ENCODE peak calls at places on chromosome 10, in four cellular contexts. L is sigmoid colon, J is IMR-90, K is heart right ventricle. Z is an unnamed sample.
A peak's percentile ranks its signal among the peaks of the same experiment; 100 is the strongest.

GRCh38 chr10:85643839-85644525 is 722.6 kb downstream of the GRID1 start:
- DNase-seq in L (no peak), J (no peak), K (no peak), Z (no peak)

GRCh38 chr10:96663794-96664193 is 56.5 kb downstream of the PIK3AP1 start:
- DNase-seq in L (no peak), J (no peak), K (no peak), Z (no peak)

GRCh38 chr10:104935656-104936055 is 294.6 kb downstream of the SORCS3 start:
- DNase-seq in L (no peak), J (no peak), K (no peak), Z (no peak)

GRCh38 chr10:88070080-88070880 is 206.9 kb downstream of the PTEN start:
- DNase-seq in L (no peak), J (peak; percentile 67), K (no peak), Z (no peak)

GRCh38 chr10:110305767-110306451 is 1.2 kb upstream of the SMNDC1 start:
- DNase-seq in L (no peak), J (peak; percentile 95), K (peak; percentile 50), Z (no peak)

GRCh38 chr10:89100680-89101079 is 106.4 kb downstream of the CH25H start:
- DNase-seq in L (no peak), J (peak; percentile 90), K (no peak), Z (no peak)

GRCh38 chr10:124493191-124493936 is 31.7 kb downstream of the LHPP start:
- DNase-seq in L (no peak), J (no peak), K (no peak), Z (no peak)

GRCh38 chr10:86377797-86378146 is 11.2 kb upstream of the GRID1 start:
- DNase-seq in L (peak; percentile 28), J (no peak), K (no peak), Z (peak; percentile 48)

GRCh38 chr10:103645141-103646054 is 151.9 kb downstream of the NEURL1 start:
- DNase-seq in L (peak; percentile 86), J (peak; percentile 99), K (peak; percentile 69), Z (peak; percentile 93)

GRCh38 chr10:4663162-4663992 is 162.6 kb upstream of the AKR1E2 start:
- DNase-seq in L (peak; percentile 92), J (peak; percentile 99), K (peak; percentile 88), Z (peak; percentile 43)

GRCh38 chr10:47366731-47367460 is 17.2 kb downstream of the ZNF488 start:
- DNase-seq in L (no peak), J (no peak), K (no peak), Z (no peak)

GRCh38 chr10:93126484-93127052 is 52.9 kb downstream of the CYP26A1 start:
- DNase-seq in L (no peak), J (no peak), K (no peak), Z (no peak)

GRCh38 chr10:78852856-78853255 is 215.9 kb upstream of the ZMIZ1 start:
- DNase-seq in L (no peak), J (peak; percentile 4), K (no peak), Z (no peak)

GRCh38 chr10:31745612-31746376 is 182.8 kb downstream of the ARHGAP12 start:
- DNase-seq in L (no peak), J (peak; percentile 97), K (no peak), Z (no peak)

GRCh38 chr10:97948822-97949221 is 81.6 kb downstream of the CRTAC1 start:
- DNase-seq in L (no peak), J (no peak), K (no peak), Z (no peak)

GRCh38 chr10:8312861-8313260 is 258.4 kb downstream of the GATA3 start:
- DNase-seq in L (no peak), J (peak; percentile 24), K (no peak), Z (no peak)

GRCh38 chr10:1213252-1213651 is 157.1 kb downstream of the WDR37 start:
- DNase-seq in L (no peak), J (no peak), K (no peak), Z (no peak)

GRCh38 chr10:56349611-56350010 is 11.4 kb downstream of the ZWINT start:
- DNase-seq in L (no peak), J (no peak), K (no peak), Z (no peak)

GRCh38 chr10:30062090-30062489 is 2.7 kb upstream of the JCAD start:
- DNase-seq in L (no peak), J (peak; percentile 97), K (no peak), Z (no peak)

GRCh38 chr10:29843143-29843542 is 208.4 kb upstream of the SVIL start:
- DNase-seq in L (peak; percentile 88), J (no peak), K (no peak), Z (no peak)

GRCh38 chr10:77125231-77125630 is 512.4 kb downstream of the KCNMA1 start:
- DNase-seq in L (no peak), J (no peak), K (no peak), Z (no peak)

GRCh38 chr10:94006591-94007550 is 13.1 kb downstream of the PLCE1 start:
- DNase-seq in L (no peak), J (peak; percentile 78), K (no peak), Z (no peak)

GRCh38 chr10:31789555-31789954 is 139.1 kb downstream of the ARHGAP12 start:
- DNase-seq in L (no peak), J (no peak), K (no peak), Z (no peak)

GRCh38 chr10:124093076-124093773 is at the start of gene CHST15:
- DNase-seq in L (peak; percentile 89), J (no peak), K (peak; percentile 47), Z (peak; percentile 80)

GRCh38 chr10:13560597-13560996 is 26.2 kb upstream of the PRPF18 start:
- DNase-seq in L (no peak), J (peak; percentile 41), K (no peak), Z (no peak)

GRCh38 chr10:43235070-43235900 is 31.6 kb downstream of the RASGEF1A start:
- DNase-seq in L (peak; percentile 42), J (no peak), K (no peak), Z (peak; percentile 58)

GRCh38 chr10:110355181-110355831 is 50.6 kb upstream of the SMNDC1 start:
- DNase-seq in L (peak; percentile 20), J (no peak), K (no peak), Z (no peak)

GRCh38 chr10:100890696-100891271 is 22.0 kb upstream of the SLF2 start:
- DNase-seq in L (no peak), J (peak; percentile 98), K (no peak), Z (peak; percentile 24)

DNA sequence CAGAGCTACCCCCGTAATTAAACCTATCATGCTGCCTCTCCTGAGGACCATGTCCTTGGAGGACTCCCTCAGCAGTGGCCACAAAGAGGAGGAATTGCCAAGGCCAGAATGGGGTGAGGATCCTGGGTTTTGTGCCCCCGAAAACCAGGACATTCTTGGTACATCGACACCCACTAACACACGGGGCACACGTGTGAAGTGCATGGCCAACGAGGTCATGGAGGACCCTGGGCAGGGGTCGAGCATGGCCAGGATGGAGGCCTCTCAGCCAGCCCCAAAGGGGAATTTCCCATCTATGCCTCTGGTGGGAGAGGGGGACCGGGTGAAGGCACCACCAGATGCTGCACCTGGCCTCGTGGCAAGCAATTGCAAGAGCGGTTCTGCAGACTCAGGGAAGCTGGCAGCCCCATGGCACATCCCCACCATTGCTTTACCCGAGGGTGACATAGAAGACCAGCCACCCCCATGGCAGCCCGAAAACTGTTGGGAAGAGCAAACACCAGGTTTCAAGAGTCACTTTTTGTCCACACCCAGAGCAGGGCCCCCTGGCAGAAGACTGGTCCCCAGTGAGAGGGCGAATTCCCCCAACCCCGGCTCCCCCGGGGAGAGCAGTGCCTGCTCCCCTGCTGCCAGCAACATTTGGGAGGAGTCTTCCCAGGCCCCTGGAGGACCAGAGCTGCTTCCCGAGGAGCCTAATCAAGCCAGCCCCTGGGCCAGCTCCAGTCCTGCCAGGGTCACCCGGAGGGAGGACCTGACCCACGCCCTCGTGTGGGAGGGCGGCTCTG is 26.4 kb downstream of the C10orf71 start:
- DNase-seq in L (no peak), J (no peak), K (no peak), Z (no peak)
- H3K27me3 ChIP-seq in L (no peaks in the 10 kb centered on the region), J (peaks cover 17% of the 10 kb centered on the region), K (no peaks in the 10 kb centered on the region), Z (no peaks in the 10 kb centered on the region)

GRCh38 chr10:24777191-24777590 is 53.5 kb upstream of the ARHGAP21 start:
- DNase-seq in L (no peak), J (no peak), K (no peak), Z (no peak)
- TF ChIP-seq CTCF in L (no peak), J (no peak), K (no peak), Z (no peak)

GRCh38 chr10:45429790-45430189 is 55.8 kb downstream of the ALOX5 start:
- DNase-seq in L (no peak), J (no peak), K (no peak), Z (no peak)
- H3K27me3 ChIP-seq in L (peaks cover 30% of the 10 kb centered on the region), J (peaks cover 49% of the 10 kb centered on the region), K (peaks cover 28% of the 10 kb centered on the region), Z (no peaks in the 10 kb centered on the region)

GRCh38 chr10:21293518-21294356 is 231.7 kb downstream of the SKIDA1 start:
- DNase-seq in L (no peak), J (no peak), K (no peak), Z (no peak)

GRCh38 chr10:21297525-21298383 is 227.7 kb downstream of the SKIDA1 start:
- DNase-seq in L (no peak), J (no peak), K (no peak), Z (no peak)

GRCh38 chr10:21298686-21299085 is 226.8 kb downstream of the SKIDA1 start:
- DNase-seq in L (no peak), J (no peak), K (no peak), Z (no peak)

GRCh38 chr10:21299330-21299729 is 226.2 kb downstream of the SKIDA1 start:
- DNase-seq in L (no peak), J (no peak), K (no peak), Z (no peak)

DNA sequence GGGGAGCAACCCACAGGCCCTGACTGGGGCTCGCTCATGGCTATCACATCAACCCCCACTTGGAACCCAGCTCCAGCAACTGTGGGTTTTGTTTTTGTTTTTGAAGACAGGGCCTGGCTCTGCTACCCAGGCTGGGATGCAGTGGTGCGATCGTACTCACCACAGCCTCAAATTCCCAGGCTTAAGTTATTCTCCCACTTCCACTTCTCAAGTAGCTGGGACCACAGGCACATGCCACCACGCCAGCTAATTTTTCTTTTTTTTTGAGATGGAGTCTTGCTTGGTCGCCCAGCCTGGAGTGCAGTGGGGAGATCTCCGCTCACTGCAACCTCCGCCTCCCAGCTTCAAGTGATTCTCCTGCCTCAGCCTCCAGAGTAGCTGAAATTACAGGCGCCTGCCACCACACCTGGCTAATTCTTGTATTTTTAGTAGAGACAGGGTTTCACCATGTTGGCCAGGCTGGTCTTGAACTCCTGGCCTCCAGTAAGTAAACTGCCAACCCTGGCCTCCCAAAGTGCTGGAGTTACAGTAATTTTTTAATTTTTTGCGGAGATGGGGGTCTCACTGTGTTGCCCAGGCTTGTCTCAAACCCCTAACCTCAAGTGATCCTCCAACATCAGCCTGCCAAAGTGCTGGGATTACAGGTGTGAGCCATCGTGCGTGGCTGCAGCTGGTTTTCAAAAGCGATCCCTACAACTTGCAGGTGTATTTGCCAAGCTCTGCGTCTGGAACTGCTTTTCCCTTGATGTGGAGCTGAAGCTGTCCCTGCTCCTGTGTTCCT is 228.7 kb downstream of the SKIDA1 start:
- DNase-seq in L (peak; percentile 53), J (no peak), K (no peak), Z (no peak)
- TF ChIP-seq CTCF in L (no peak), J (no peak), K (no peak), Z (no peak)

GRCh38 chr10:44390585-44391072 is 5.7 kb upstream of the CXCL12 start:
- DNase-seq in L (peak; percentile 55), J (no peak), K (no peak), Z (no peak)

GRCh38 chr10:44393051-44393630 is 8.2 kb upstream of the CXCL12 start:
- DNase-seq in L (no peak), J (peak; percentile 13), K (no peak), Z (no peak)

GRCh38 chr10:44393834-44394547 is 9.1 kb upstream of the CXCL12 start:
- DNase-seq in L (no peak), J (no peak), K (no peak), Z (peak; percentile 44)

GRCh38 chr10:44391981-44392380 is 7.1 kb upstream of the CXCL12 start:
- DNase-seq in L (no peak), J (no peak), K (peak; percentile 2), Z (no peak)

GRCh38 chr10:44392420-44392819 is 7.5 kb upstream of the CXCL12 start:
- DNase-seq in L (no peak), J (no peak), K (peak; percentile 2), Z (no peak)
- H3K27me3 ChIP-seq in L (no peaks in the 10 kb centered on the region), J (peaks cover 30% of the 10 kb centered on the region), K (no peaks in the 10 kb centered on the region), Z (no peaks in the 10 kb centered on the region)